ENCODE peak calls at places on chromosomes 1 and 21, in five cellular contexts. One of them, this sample, is unnamed.
A peak's percentile ranks its signal among the peaks of the same experiment; 100 is the strongest.

GRCh38 chr21:43829575-43830119 is 35.4 kb upstream of the AGPAT3 start:
- DNase-seq in trophoblast cell: peak; percentile 5
- DNase-seq in CD4-positive, CD25-positive, alpha-beta regulatory T cell: no peak
- DNase-seq in heart right ventricle: no peak
- DNase-seq in fibroblast of lung: no peak
- DNase-seq in this sample: no peak

GRCh38 chr1:7678491-7679158 is 92.5 kb upstream of the VAMP3 start:
- DNase-seq in heart right ventricle: no peak
- DNase-seq in trophoblast cell: no peak
- DNase-seq in fibroblast of lung: no peak
- DNase-seq in CD4-positive, CD25-positive, alpha-beta regulatory T cell: no peak
- DNase-seq in this sample: no peak

GRCh38 chr1:173853074-173853473 is 14.7 kb downstream of the GAS5 start:
- DNase-seq in CD4-positive, CD25-positive, alpha-beta regulatory T cell: no peak
- DNase-seq in fibroblast of lung: peak; percentile 77
- DNase-seq in trophoblast cell: no peak
- DNase-seq in heart right ventricle: peak; percentile 8
- DNase-seq in this sample: no peak

GRCh38 chr1:159945483-159946241 is at the start of gene IGSF9:
- DNase-seq in heart right ventricle: peak; percentile 88
- DNase-seq in CD4-positive, CD25-positive, alpha-beta regulatory T cell: peak; percentile 69
- DNase-seq in trophoblast cell: peak; percentile 74
- DNase-seq in fibroblast of lung: peak; percentile 65
- DNase-seq in this sample: peak; percentile 78

GRCh38 chr21:45376459-45377324 is 28.3 kb upstream of the COL18A1 start:
- DNase-seq in fibroblast of lung: no peak
- DNase-seq in heart right ventricle: no peak
- DNase-seq in trophoblast cell: no peak
- DNase-seq in CD4-positive, CD25-positive, alpha-beta regulatory T cell: no peak
- DNase-seq in this sample: no peak

GRCh38 chr1:24503003-24503751 is 541 bp downstream of the RCAN3 start:
- DNase-seq in fibroblast of lung: no peak
- DNase-seq in trophoblast cell: peak; percentile 28
- DNase-seq in heart right ventricle: no peak
- DNase-seq in CD4-positive, CD25-positive, alpha-beta regulatory T cell: no peak
- DNase-seq in this sample: peak; percentile 17

GRCh38 chr1:234261545-234261944 is 111.7 kb upstream of the COA6 start:
- DNase-seq in heart right ventricle: no peak
- DNase-seq in CD4-positive, CD25-positive, alpha-beta regulatory T cell: no peak
- DNase-seq in trophoblast cell: no peak
- DNase-seq in fibroblast of lung: no peak
- DNase-seq in this sample: no peak

GRCh38 chr1:60960846-60961542 is 121.4 kb upstream of the NFIA start:
- DNase-seq in heart right ventricle: no peak
- DNase-seq in CD4-positive, CD25-positive, alpha-beta regulatory T cell: no peak
- DNase-seq in fibroblast of lung: no peak
- DNase-seq in trophoblast cell: peak; percentile 57
- DNase-seq in this sample: no peak

GRCh38 chr1:171727778-171728177 is 14.1 kb downstream of the VAMP4 start:
- DNase-seq in trophoblast cell: no peak
- DNase-seq in heart right ventricle: no peak
- DNase-seq in fibroblast of lung: no peak
- DNase-seq in CD4-positive, CD25-positive, alpha-beta regulatory T cell: no peak
- DNase-seq in this sample: no peak

GRCh38 chr1:84339503-84339902 is 38.0 kb downstream of the SAMD13 start:
- DNase-seq in heart right ventricle: no peak
- DNase-seq in fibroblast of lung: no peak
- DNase-seq in CD4-positive, CD25-positive, alpha-beta regulatory T cell: no peak
- DNase-seq in trophoblast cell: no peak
- DNase-seq in this sample: no peak

GRCh38 chr1:40592107-40592773 is 60.8 kb downstream of the ZNF684 start:
- DNase-seq in trophoblast cell: peak; percentile 35
- DNase-seq in fibroblast of lung: peak; percentile 39
- DNase-seq in heart right ventricle: no peak
- DNase-seq in CD4-positive, CD25-positive, alpha-beta regulatory T cell: peak; percentile 25
- DNase-seq in this sample: peak; percentile 68

GRCh38 chr1:211656728-211657127 is 18.7 kb downstream of the NEK2 start:
- DNase-seq in heart right ventricle: no peak
- DNase-seq in CD4-positive, CD25-positive, alpha-beta regulatory T cell: no peak
- DNase-seq in fibroblast of lung: no peak
- DNase-seq in trophoblast cell: no peak
- DNase-seq in this sample: no peak
- H3K27ac ChIP-seq in heart right ventricle: no peak overlapping the region
- H3K27ac ChIP-seq in CD4-positive, CD25-positive, alpha-beta regulatory T cell: no peak overlapping the region
- H3K27ac ChIP-seq in fibroblast of lung: no peak overlapping the region
- H3K27ac ChIP-seq in trophoblast cell: no peak overlapping the region
- H3K27ac ChIP-seq in this sample: no peak overlapping the region

GRCh38 chr1:212607924-212608208 is 695 bp upstream of the ATF3 start:
- DNase-seq in fibroblast of lung: no peak
- DNase-seq in trophoblast cell: no peak
- DNase-seq in heart right ventricle: no peak
- DNase-seq in CD4-positive, CD25-positive, alpha-beta regulatory T cell: peak; percentile 16
- DNase-seq in this sample: no peak
- H3K27me3 ChIP-seq in fibroblast of lung: peaks cover 40% of the 10 kb centered on the region
- H3K27me3 ChIP-seq in trophoblast cell: no peaks in the 10 kb centered on the region
- H3K27me3 ChIP-seq in heart right ventricle: peaks cover under 1% of the 10 kb centered on the region
- H3K27me3 ChIP-seq in CD4-positive, CD25-positive, alpha-beta regulatory T cell: peaks cover 62% of the 10 kb centered on the region
- H3K27me3 ChIP-seq in this sample: peaks cover 17% of the 10 kb centered on the region

GRCh38 chr1:28807986-28808385 is 4.0 kb upstream of the OPRD1 start:
- DNase-seq in fibroblast of lung: no peak
- DNase-seq in CD4-positive, CD25-positive, alpha-beta regulatory T cell: no peak
- DNase-seq in trophoblast cell: no peak
- DNase-seq in heart right ventricle: no peak
- DNase-seq in this sample: no peak
- H3K27ac ChIP-seq in fibroblast of lung: no peak overlapping the region
- H3K27ac ChIP-seq in CD4-positive, CD25-positive, alpha-beta regulatory T cell: no peak overlapping the region
- H3K27ac ChIP-seq in trophoblast cell: no peak overlapping the region
- H3K27ac ChIP-seq in heart right ventricle: no peak overlapping the region
- H3K27ac ChIP-seq in this sample: no peak overlapping the region

DNA sequence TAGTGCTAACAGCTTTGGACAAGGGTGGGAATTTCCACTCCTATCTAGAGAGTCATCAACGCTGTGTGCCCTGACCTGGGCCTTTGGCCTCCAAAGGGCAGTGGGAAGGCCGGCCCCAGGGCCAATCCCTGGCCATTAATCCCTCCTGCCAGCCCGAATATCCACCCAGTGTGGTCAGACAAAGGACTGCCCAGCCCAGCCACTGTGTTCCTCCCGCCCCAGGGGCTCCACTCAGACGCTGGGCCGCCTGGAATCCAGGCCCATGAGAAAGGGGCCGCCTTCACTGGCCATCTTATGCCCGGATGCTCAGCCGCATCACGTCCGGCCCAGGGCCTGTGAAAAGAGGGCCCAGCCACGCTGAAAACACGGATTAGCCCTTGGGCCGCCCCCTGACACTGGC is 3.6 kb upstream of the FOXE3 start:
- DNase-seq in heart right ventricle: no peak
- DNase-seq in fibroblast of lung: no peak
- DNase-seq in trophoblast cell: no peak
- DNase-seq in CD4-positive, CD25-positive, alpha-beta regulatory T cell: no peak
- DNase-seq in this sample: no peak
- H3K27me3 ChIP-seq in heart right ventricle: peaks cover 52% of the 10 kb centered on the region
- H3K27me3 ChIP-seq in fibroblast of lung: peaks cover 16% of the 10 kb centered on the region
- H3K27me3 ChIP-seq in trophoblast cell: peaks cover 18% of the 10 kb centered on the region
- H3K27me3 ChIP-seq in CD4-positive, CD25-positive, alpha-beta regulatory T cell: peaks cover 9% of the 10 kb centered on the region
- H3K27me3 ChIP-seq in this sample: no peaks in the 10 kb centered on the region

This sample was measured in MM.1S.